ENCODE peak calls at places on chromosomes 12 and 14, in eight cellular contexts. K, H, F, D, I, X, P and G are unnamed samples.

GRCh38 chr12:123232472-123232806 is 502 bp downstream of the MPHOSPH9 start:
- DNase-seq in D (no peak), H (no peak), K (no peak), P (no peak), I (no peak), X (no peak), F (no peak), G (no peak)

GRCh38 chr12:12560587-12561304 is 1.9 kb downstream of the DUSP16 start:
- DNase-seq in K (peak), D (peak), P (peak), F (no peak), I (peak), X (no peak), H (peak), G (peak)

GRCh38 chr14:90491221-90491867 is 94.5 kb downstream of the CALM1 start:
- DNase-seq in I (no peak), X (no peak), P (no peak), D (no peak), K (peak), F (no peak), H (no peak), G (peak)

GRCh38 chr12:47818701-47819543 is 781 bp downstream of the HDAC7 start:
- DNase-seq in X (no peak), H (peak), I (no peak), F (peak), P (peak), K (no peak), D (peak), G (peak)

GRCh38 chr14:35161231-35161630 is 38.9 kb downstream of the PRORP start:
- DNase-seq in P (no peak), H (peak), X (no peak), I (no peak), D (no peak), F (no peak), K (no peak), G (no peak)

GRCh38 chr12:120869376-120869775 is 34.8 kb downstream of the SPPL3 start:
- DNase-seq in H (no peak), D (no peak), I (no peak), K (no peak), F (no peak), X (no peak), P (no peak), G (no peak)

GRCh38 chr12:69392146-69392928 is 32.8 kb downstream of the YEATS4 start:
- DNase-seq in I (no peak), F (no peak), K (peak), X (no peak), P (no peak), D (no peak), H (no peak), G (no peak)

GRCh38 chr14:61536661-61537566 is 158.4 kb upstream of the HIF1A start:
- DNase-seq in D (no peak), H (no peak), K (no peak), I (no peak), P (no peak), F (no peak), X (no peak), G (no peak)

GRCh38 chr14:51609251-51609986 is 42.3 kb upstream of the FRMD6 start:
- DNase-seq in X (no peak), D (no peak), H (no peak), K (no peak), F (no peak), P (no peak), I (no peak), G (no peak)

GRCh38 chr12:52674416-52674775 is 5.8 kb downstream of the KRT1 start:
- DNase-seq in F (no peak), D (no peak), K (no peak), I (no peak), H (no peak), X (no peak), P (no peak), G (no peak)